ENCODE peak calls at places on chromosome 15, in seven cellular contexts. H, O, K, I, A, Z and T are unnamed samples.

GRCh38 chr15:36742696-36743095 is 163.3 kb downstream of the CDIN1 start:
- DNase-seq in A (no peak), Z (no peak), I (no peak), O (no peak), K (no peak), H (no peak), T (no peak)

GRCh38 chr15:91465086-91465485 is 365.0 kb downstream of the SV2B start:
- DNase-seq in A (no peak), H (no peak), Z (no peak), K (no peak), I (no peak), O (no peak), T (no peak)

GRCh38 chr15:55250392-55250791 is 39.2 kb downstream of the RAB27A start:
- DNase-seq in O (no peak), Z (peak; percentile 22), H (no peak), K (peak; percentile 87), I (no peak), A (no peak), T (no peak)

GRCh38 chr15:77387355-77388105 is 32.4 kb downstream of the PEAK1 start:
- DNase-seq in K (peak; percentile 30), I (no peak), Z (no peak), O (no peak), A (no peak), H (no peak), T (no peak)

GRCh38 chr15:98888839-98889479 is 118.6 kb downstream of the PGPEP1L start:
- DNase-seq in I (no peak), K (peak; percentile 70), Z (no peak), H (no peak), O (no peak), A (no peak), T (no peak)

GRCh38 chr15:55802600-55803376 is 59.8 kb upstream of the PRTG start:
- DNase-seq in Z (no peak), I (no peak), K (no peak), O (no peak), H (no peak), A (no peak), T (no peak)

GRCh38 chr15:73078722-73079121 is 26.5 kb downstream of the NEO1 start:
- DNase-seq in A (no peak), I (no peak), Z (peak; percentile 41), H (peak; percentile 60), O (no peak), K (peak; percentile 77), T (no peak)

GRCh38 chr15:35657679-35658201 is 111.8 kb upstream of the DPH6 start:
- DNase-seq in I (no peak), H (no peak), O (no peak), K (peak; percentile 80), A (no peak), Z (no peak), T (no peak)

GRCh38 chr15:68735610-68736009 is 85.1 kb downstream of the ANP32A start:
- DNase-seq in A (no peak), K (no peak), O (no peak), I (no peak), Z (no peak), H (no peak), T (no peak)

GRCh38 chr15:78193731-78194567 is 40.4 kb downstream of the ACSBG1 start:
- DNase-seq in H (peak; percentile 16), K (no peak), A (peak; percentile 61), Z (no peak), O (no peak), I (no peak), T (no peak)

GRCh38 chr15:32131803-32132202 is 101.5 kb downstream of the CHRNA7 start:
- DNase-seq in A (peak; percentile 29), Z (no peak), H (no peak), I (no peak), K (no peak), O (no peak), T (no peak)
- H3K4me3 ChIP-seq in A (no peak overlapping the region), Z (no peak overlapping the region), H (no peak overlapping the region), I (no peak overlapping the region), K (no peak overlapping the region), O (no peak overlapping the region), T (no peak overlapping the region)

GRCh38 chr15:51731549-51732267 is 5.7 kb downstream of the LYSMD2 start:
- DNase-seq in A (no peak), Z (no peak), K (peak; percentile 50), I (no peak), O (no peak), H (peak; percentile 58), T (no peak)
- H3K4me3 ChIP-seq in A (peak overlapping the region; percentile 47), Z (no peak overlapping the region), K (peak overlapping the region; percentile 44), I (no peak overlapping the region), O (peak overlapping the region; percentile 38), H (peak overlapping the region; percentile 10), T (peak overlapping the region; percentile 29)

DNA sequence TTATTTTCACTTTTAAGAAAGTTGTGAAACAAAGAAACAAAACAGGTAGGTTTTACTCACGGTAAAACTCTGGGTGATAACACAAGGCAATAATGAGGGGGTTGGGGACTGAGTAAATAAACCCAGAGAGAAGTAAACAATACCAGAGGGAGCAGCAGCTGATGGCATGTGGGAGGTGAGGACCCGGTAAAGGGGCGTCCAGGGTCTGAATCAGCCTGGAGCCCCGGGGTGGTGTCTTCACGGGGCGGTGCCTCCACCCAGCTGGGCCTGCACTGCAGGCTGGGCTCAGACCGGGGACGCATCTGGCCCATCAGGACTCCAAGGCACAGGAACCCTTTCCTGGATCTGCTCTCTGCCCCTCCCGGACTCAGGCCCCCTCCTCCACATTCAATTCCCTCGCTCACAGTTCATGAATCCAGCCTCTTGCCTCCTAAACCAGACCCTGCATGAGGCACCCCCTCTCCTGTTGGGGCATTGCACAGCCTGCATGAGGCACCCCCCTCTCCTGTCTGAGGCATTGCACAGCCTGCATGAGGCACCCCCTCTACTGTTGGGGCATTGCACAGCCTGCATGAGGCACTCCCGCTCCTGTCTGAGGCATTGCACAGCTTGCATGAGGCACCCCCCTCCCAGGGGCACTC is 73.9 kb upstream of the MFGE8 start:
- DNase-seq in K (no peak), A (no peak), Z (no peak), O (no peak), H (no peak), I (no peak), T (no peak)
- H3K4me3 ChIP-seq in K (no peak overlapping the region), A (no peak overlapping the region), Z (no peak overlapping the region), O (no peak overlapping the region), H (no peak overlapping the region), I (no peak overlapping the region), T (no peak overlapping the region)

DNA sequence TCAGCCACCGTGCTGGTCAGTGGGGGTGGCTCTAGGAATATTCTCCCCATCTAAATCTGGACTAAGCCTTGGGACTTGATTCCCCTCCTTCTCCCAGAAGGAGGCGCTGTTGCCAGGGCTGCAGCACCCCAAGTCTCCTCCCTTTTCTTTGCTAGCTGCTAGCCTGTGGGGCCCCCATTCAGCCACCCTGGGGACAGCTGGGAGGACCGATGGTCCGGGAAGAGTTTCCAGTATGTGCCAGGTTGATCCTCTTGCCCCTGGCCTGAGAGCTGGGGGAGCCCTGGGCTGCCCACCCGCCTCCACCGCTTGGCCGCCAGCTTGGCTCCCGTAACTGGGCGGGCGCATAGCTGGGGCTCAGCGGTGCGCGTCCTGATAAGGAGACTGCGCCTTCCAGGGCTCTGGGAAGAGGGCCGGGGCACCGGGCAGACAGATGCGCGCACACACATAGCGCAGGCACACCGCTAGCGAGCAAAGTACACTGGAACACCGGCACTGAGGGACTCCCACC is 4.2 kb downstream of the SMAD6 start:
- DNase-seq in Z (no peak), I (no peak), K (peak; percentile 59), A (no peak), O (no peak), H (no peak), T (no peak)
- H3K4me3 ChIP-seq in Z (peak overlapping the region; percentile 74), I (peak overlapping the region; percentile 60), K (peak overlapping the region; percentile 81), A (peak overlapping the region; percentile 60), O (no peak overlapping the region), H (no peak overlapping the region), T (peak overlapping the region; percentile 91)

DNA sequence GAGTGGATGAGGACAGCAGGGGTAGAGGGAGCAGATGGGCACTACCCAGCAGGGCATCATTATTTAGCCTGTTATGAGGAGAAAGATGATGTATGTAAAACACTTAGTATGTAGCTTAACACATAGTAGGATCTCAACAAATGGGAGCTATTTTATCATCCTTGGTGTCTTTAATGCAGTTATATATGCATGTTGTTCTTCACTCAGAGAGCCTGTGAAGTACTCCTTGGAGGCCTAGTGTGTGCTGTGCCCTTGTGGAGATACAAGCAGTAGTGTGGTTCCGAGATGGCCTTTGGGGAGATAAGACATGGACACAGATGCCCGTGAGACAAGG is 124.2 kb downstream of the LIPC start:
- DNase-seq in I (no peak), O (no peak), A (no peak), K (no peak), H (no peak), Z (no peak), T (no peak)
- H3K4me3 ChIP-seq in I (no peak overlapping the region), O (no peak overlapping the region), A (no peak overlapping the region), K (no peak overlapping the region), H (no peak overlapping the region), Z (no peak overlapping the region), T (no peak overlapping the region)

GRCh38 chr15:70526221-70526973 is 237.0 kb downstream of the UACA start:
- DNase-seq in K (peak; percentile 90), A (no peak), Z (peak; percentile 85), I (no peak), O (no peak), H (peak; percentile 48), T (peak; percentile 78)

GRCh38 chr15:70526974-70527325 is 236.4 kb downstream of the UACA start:
- DNase-seq in I (no peak), O (no peak), A (no peak), H (peak; percentile 7), K (no peak), Z (no peak), T (no peak)

GRCh38 chr15:70530035-70530499 is 233.3 kb downstream of the UACA start:
- DNase-seq in Z (no peak), H (no peak), O (no peak), I (no peak), A (no peak), K (no peak), T (no peak)

GRCh38 chr15:70528816-70529215 is 234.5 kb downstream of the UACA start:
- DNase-seq in H (no peak), I (no peak), A (no peak), Z (no peak), K (no peak), O (no peak), T (no peak)

GRCh38 chr15:70528270-70528706 is 235.1 kb downstream of the UACA start:
- DNase-seq in K (peak; percentile 24), I (no peak), A (no peak), Z (no peak), O (no peak), H (peak; percentile 54), T (peak; percentile 82)
- H3K4me3 ChIP-seq in K (no peak overlapping the region), I (no peak overlapping the region), A (no peak overlapping the region), Z (no peak overlapping the region), O (peak overlapping the region; percentile 40), H (no peak overlapping the region), T (no peak overlapping the region)

GRCh38 chr15:87986786-87987185 is 269.8 kb downstream of the NTRK3 start:
- DNase-seq in I (no peak), H (no peak), Z (no peak), K (no peak), O (no peak), A (no peak), T (no peak)
- H3K4me3 ChIP-seq in I (no peak overlapping the region), H (no peak overlapping the region), Z (no peak overlapping the region), K (no peak overlapping the region), O (no peak overlapping the region), A (no peak overlapping the region), T (no peak overlapping the region)